ENCODE peak calls at places on chromosomes 7 and 10, in four cellular contexts. W is A549, X is HepG2, G is K562. C is an unnamed sample.

GRCh38 chr7:121739465-121739864 is 133.5 kb upstream of the PTPRZ1 start:
- DNase-seq in X (no peak), W (no peak), G (no peak), C (no peak)

GRCh38 chr7:94366827-94367226 is 27.9 kb upstream of the COL1A2 start:
- DNase-seq in W (no peak), X (no peak), G (no peak), C (no peak)

GRCh38 chr10:121772406-121772805 is 155.4 kb downstream of the ATE1 start:
- DNase-seq in G (no peak), W (no peak), X (no peak), C (no peak)

GRCh38 chr7:21731977-21732376 is 189.1 kb downstream of the DNAH11 start:
- DNase-seq in X (no peak), G (no peak), W (no peak), C (no peak)

GRCh38 chr7:47873767-47874166 is 74.5 kb downstream of the PKD1L1 start:
- DNase-seq in G (no peak), X (no peak), W (peak), C (no peak)

GRCh38 chr10:42875792-42876191 is 93.2 kb downstream of the BMS1 start:
- DNase-seq in W (no peak), G (no peak), X (no peak), C (no peak)

GRCh38 chr7:89837515-89837914 is 316.8 kb upstream of the STEAP1 start:
- DNase-seq in X (no peak), G (no peak), W (no peak), C (no peak)

GRCh38 chr7:155692317-155692716 is 47.9 kb downstream of the RBM33 start:
- DNase-seq in X (peak), W (no peak), G (no peak), C (no peak)

GRCh38 chr10:78981257-78981969 is 87.4 kb upstream of the ZMIZ1 start:
- DNase-seq in X (no peak), W (no peak), G (no peak), C (no peak)

GRCh38 chr7:17588730-17589129 is 290.3 kb downstream of the AHR start:
- DNase-seq in W (no peak), G (no peak), X (no peak), C (no peak)

GRCh38 chr7:106285801-106286492 is 1.2 kb upstream of the NAMPT start:
- DNase-seq in X (no peak), W (no peak), G (no peak), C (no peak)

GRCh38 chr10:121926669-121927360 is 1.0 kb downstream of the ATE1 start:
- DNase-seq in G (peak), X (no peak), W (peak), C (no peak)

GRCh38 chr10:119165171-119166110 is at the start of gene SFXN4:
- DNase-seq in X (peak), G (peak), W (peak), C (peak)

GRCh38 chr10:74585231-74586087 is 240.9 kb upstream of the KAT6B start:
- DNase-seq in X (no peak), W (no peak), G (no peak), C (no peak)

GRCh38 chr10:74589226-74589673 is 237.2 kb upstream of the KAT6B start:
- DNase-seq in G (peak), X (no peak), W (peak), C (no peak)

GRCh38 chr10:74587109-74587508 is 239.3 kb upstream of the KAT6B start:
- DNase-seq in G (no peak), X (no peak), W (no peak), C (no peak)

DNA sequence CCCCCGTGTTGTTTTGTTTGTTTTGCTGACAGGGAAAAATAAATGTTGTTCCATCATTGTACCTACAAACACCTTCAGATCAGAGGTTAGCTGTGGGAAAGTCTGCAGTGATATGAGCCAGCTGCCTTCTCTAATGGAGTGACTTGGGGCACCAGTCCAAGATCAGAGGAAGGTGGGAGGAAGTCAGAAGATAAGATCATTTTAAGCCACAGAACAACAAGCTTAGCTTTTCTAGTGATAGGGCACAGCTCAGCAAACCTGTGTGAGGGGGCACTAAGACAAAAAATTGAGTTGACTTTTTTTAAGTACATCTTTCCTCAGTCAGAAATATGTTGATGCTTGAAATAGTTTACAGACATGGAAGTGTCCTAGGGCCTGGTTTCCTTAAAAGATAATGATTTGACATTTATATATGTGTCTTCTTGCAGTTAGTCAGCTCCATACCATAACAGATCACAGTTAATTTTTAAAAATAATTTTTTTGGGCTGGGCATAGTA is 240.3 kb upstream of the KAT6B start:
- DNase-seq in G (peak), W (peak), X (no peak), C (no peak)
- TF ChIP-seq NR3C1 in G (no peak), W (no peak), X (no peak), C (no peak)

GRCh38 chr7:91295571-91295970 is 31.3 kb downstream of the FZD1 start:
- DNase-seq in W (no peak), X (no peak), G (no peak), C (no peak)

GRCh38 chr7:91293136-91293535 is 28.9 kb downstream of the FZD1 start:
- DNase-seq in X (no peak), G (no peak), W (no peak), C (no peak)

GRCh38 chr7:91291902-91292301 is 27.7 kb downstream of the FZD1 start:
- DNase-seq in G (no peak), W (no peak), X (no peak), C (peak)

GRCh38 chr7:91292506-91292905 is 28.3 kb downstream of the FZD1 start:
- DNase-seq in W (no peak), X (no peak), G (no peak), C (no peak)

GRCh38 chr7:91293840-91294239 is 29.6 kb downstream of the FZD1 start:
- DNase-seq in G (no peak), W (no peak), X (no peak), C (no peak)
- TF ChIP-seq NR3C1 in G (no peak), W (no peak), X (no peak), C (no peak)

DNA sequence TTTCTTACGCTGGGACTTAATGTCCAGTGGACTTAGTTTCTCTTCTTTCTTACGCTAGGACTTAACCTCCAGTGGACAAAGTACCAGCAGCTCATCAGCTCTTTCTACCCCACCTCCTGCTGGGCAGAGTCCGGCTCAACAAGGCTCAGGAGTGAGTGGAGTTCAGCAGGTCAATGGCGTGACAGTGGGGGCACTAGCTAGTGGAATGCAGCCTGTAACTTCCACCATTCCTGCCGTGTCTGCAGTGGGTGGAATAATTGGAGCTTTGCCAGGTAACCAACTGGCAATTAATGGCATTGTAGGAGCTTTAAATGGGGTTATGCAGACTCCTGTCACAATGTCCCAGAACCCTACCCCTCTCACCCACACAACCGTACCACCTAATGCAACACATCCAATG is 199.7 kb downstream of the MLLT10 start:
- DNase-seq in X (no peak), G (no peak), W (no peak), C (no peak)
- TF ChIP-seq NR3C1 in X (no peak), G (no peak), W (no peak), C (no peak)

DNA sequence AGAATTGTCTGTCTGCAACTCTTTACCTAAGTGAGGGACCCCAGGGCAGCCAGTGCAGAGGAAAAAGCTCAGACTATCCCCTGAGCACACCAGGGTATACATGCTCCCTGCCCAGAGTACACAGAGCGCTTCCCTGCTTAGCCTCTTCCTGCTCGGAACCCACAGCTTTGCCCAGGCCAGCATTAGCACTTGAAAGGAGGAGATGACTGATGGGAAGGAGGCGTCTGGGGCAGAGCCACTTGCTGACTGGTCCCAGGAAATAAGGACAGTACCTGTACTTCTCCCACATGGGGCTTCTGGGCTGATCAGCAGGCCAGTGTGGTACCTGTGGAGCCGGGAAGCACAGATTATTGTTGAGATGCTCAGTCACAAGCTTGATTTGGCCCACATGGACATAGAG is 48.4 kb upstream of the TRIM8 start:
- DNase-seq in X (no peak), G (no peak), W (no peak), C (no peak)
- TF ChIP-seq NR3C1 in X (no peak), G (no peak), W (no peak), C (no peak)

DNA sequence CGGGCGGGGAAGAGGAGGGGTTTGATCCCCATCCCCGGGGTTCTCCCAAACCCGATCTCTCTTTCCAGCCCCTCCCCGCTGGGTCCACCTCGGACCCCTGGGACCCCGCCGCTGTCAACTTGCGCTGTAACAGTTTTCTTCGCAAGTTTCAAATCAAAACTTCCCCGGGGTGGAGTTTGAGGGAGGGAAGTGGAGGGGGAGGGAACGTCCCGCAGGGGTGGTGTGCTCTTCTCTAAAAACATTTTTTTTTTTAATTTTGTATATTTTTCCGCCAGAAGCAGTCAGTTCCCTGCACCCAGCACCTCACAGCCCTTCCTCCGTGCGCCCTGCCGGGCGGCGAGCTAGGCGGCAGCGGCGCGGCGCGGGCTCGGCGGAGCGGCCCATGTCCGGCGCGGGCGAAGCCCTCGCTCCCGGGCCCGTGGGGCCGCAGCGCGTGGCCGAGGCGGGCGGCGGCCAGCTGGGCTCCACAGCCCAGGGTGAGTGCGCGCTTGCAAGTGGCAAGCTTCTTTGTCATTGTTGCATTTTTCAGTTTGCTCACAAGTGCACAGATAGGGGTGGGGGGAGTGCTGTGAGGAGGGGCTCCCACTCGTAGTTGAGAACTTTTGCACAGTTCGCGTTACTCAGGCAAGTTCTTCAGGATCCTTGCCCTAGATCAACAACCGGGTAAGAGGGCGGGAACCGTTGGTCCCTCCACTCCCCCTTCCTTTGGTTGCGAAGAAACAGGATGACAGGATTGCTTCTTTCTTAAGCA is 933 bp downstream of the MDFIC start:
- DNase-seq in W (peak), X (no peak), G (no peak), C (peak)
- TF ChIP-seq NR3C1 in W (no peak), X (no peak), G (no peak), C (no peak)

DNA sequence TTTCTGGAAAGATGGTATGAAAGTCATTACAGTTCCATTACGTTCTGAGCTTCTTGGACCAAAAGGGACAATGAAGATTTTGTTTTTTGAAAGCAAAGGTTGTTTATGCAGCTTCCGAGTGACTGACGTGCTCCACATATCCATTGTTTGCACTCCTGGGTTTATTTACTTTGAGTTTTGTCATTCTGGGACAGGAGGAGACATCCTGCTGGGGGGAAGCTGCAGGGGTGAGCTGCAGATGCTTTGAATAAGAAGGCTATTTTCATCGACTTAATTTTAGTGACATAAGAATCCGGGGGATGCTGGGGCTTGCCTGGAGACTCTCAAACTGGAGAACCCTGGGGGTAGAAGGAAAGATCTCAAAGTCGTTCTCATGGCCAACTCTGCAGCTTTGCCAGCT is 12.7 kb upstream of the SFMBT2 start:
- DNase-seq in G (no peak), W (no peak), X (no peak), C (peak)
- TF ChIP-seq NR3C1 in G (no peak), W (no peak), X (no peak), C (no peak)

DNA sequence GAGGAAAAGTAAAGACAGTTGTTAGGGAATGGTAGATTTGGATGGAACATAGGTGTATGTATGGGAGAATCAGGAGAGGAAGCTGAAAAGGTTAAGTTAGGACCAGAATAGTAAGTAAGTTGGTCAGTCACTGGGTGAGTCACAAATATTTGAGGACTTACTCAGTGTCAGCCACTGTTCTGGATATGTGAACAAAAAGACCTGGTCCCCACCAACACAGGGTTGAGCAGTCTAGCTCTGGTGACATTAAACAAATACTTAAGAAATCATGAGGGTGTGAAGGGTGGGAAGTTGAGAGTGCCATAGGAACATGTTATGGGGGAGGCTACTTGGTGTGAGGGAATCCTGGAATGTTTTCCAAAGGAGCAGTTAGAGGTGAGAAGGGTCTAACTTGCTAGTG is 246.9 kb downstream of the PTEN start:
- DNase-seq in X (no peak), G (no peak), W (peak), C (no peak)
- TF ChIP-seq NR3C1 in X (no peak), G (no peak), W (no peak), C (no peak)

DNA sequence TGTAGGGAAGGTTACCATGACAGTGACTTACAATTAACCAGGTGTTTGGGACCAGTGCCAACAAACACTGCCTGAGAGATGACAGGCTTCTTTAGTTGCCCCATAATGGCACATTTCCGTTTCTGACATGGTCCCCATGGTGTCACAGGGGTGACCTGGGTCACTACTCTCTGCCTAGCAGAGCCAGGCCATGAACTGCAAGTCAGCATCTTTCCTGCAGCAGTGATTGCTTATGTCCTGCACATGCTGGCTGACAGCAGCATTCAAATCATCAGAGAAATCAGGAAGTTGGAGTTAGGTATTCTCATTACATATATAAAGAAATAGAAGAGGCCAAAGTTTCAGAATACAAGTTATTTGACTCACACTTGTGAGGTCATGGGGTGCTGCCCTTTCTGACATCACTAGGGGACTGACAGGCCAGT is 47.1 kb upstream of the ZNRF2 start:
- DNase-seq in G (no peak), W (no peak), X (no peak), C (no peak)
- TF ChIP-seq NR3C1 in G (no peak), W (no peak), X (no peak), C (no peak)

DNA sequence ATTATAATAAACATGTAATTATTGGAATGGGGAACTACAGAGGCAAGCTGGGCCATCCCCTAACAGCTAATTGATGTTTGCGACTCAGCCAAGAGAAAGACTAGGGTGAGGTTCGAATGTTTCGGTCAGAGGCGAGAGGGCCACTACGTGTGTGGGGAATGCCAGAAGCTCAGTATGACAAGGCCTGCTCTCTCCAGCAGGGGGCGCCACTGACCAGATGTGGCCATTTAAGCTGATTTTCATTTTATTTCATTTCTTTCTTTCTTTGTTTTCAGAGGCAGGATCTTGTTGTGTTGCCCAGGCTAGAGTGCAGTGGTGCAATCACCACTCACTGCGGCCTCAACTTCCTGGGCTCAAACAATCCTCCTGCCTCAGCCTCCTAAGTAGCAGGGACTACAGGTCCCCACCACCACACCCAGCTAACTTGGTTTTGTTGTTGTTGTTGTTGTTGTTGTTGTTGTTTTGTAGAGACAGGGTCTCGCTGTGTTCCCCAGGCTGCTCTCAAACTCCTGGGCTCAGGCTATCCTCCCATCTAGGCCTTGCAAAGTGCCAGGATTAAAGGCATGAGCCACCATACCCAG is 38.1 kb downstream of the TMEM130 start:
- DNase-seq in G (peak), W (peak), X (peak), C (peak)
- TF ChIP-seq NR3C1 in G (no peak), W (no peak), X (no peak), C (no peak)

GRCh38 chr10:73003822-73004221 is 49.2 kb upstream of the PLA2G12B start:
- DNase-seq in G (no peak), W (no peak), X (no peak), C (no peak)

GRCh38 chr10:72997099-72997498 is 42.5 kb upstream of the PLA2G12B start:
- DNase-seq in G (no peak), X (no peak), W (no peak), C (no peak)

GRCh38 chr10:73000973-73001372 is 46.4 kb upstream of the PLA2G12B start:
- DNase-seq in W (no peak), X (no peak), G (no peak), C (no peak)
- TF ChIP-seq NR3C1 in W (no peak), X (no peak), G (no peak), C (no peak)